ENCODE peak calls at places on chromosomes 1 and 21, in four cellular contexts. One of them, this sample, is unnamed.

GRCh38 chr1:231011360-231011759 is 28.7 kb downstream of the FAM89A start:
- DNase-seq in uterus: no peak
- DNase-seq in NCI-H2029: no peak
- DNase-seq in Calu3: no peak
- DNase-seq in this sample: no peak

GRCh38 chr1:59029366-59029765 is 245.5 kb upstream of the JUN start:
- DNase-seq in uterus: no peak
- DNase-seq in NCI-H2029: no peak
- DNase-seq in Calu3: no peak
- DNase-seq in this sample: no peak

GRCh38 chr1:154855186-154855585 is 14.9 kb downstream of the KCNN3 start:
- DNase-seq in uterus: no peak
- DNase-seq in NCI-H2029: no peak
- DNase-seq in Calu3: no peak
- DNase-seq in this sample: no peak

GRCh38 chr1:36328713-36329112 is 5.3 kb upstream of the EVA1B start:
- DNase-seq in uterus: no peak
- DNase-seq in NCI-H2029: peak; percentile 38
- DNase-seq in Calu3: no peak
- DNase-seq in this sample: no peak

GRCh38 chr1:209202826-209203439 is 380.6 kb upstream of the CAMK1G start:
- DNase-seq in uterus: no peak
- DNase-seq in NCI-H2029: peak; percentile 6
- DNase-seq in Calu3: peak; percentile 43
- DNase-seq in this sample: no peak

GRCh38 chr1:8328271-8328670 is 10.4 kb downstream of the SLC45A1 start:
- DNase-seq in uterus: no peak
- DNase-seq in NCI-H2029: no peak
- DNase-seq in Calu3: no peak
- DNase-seq in this sample: no peak

GRCh38 chr1:164803366-164803765 is 244.4 kb downstream of the PBX1 start:
- DNase-seq in uterus: no peak
- DNase-seq in NCI-H2029: no peak
- DNase-seq in Calu3: no peak
- DNase-seq in this sample: no peak

GRCh38 chr1:159786966-159787365 is 6.2 kb downstream of the DUSP23 start:
- DNase-seq in uterus: no peak
- DNase-seq in NCI-H2029: no peak
- DNase-seq in Calu3: no peak
- DNase-seq in this sample: no peak

GRCh38 chr1:17369466-17369865 is 2.5 kb upstream of the PADI6 start:
- DNase-seq in uterus: no peak
- DNase-seq in NCI-H2029: no peak
- DNase-seq in Calu3: no peak
- DNase-seq in this sample: no peak

GRCh38 chr21:42836767-42837301 is 42.5 kb downstream of the WDR4 start:
- DNase-seq in uterus: no peak
- DNase-seq in NCI-H2029: no peak
- DNase-seq in Calu3: no peak
- DNase-seq in this sample: no peak

This sample was measured in sigmoid colon.